ENCODE peak calls at places on chromosomes 4 and X, in four cellular contexts. E is Peyer's patch; Q is left colon; D is stimulated activated CD4-positive, alpha-beta T cell treated with anti-CD3 and anti-CD28 coated beads, Interleukin-2, amount 100 ng/mL, for 48 hours. M is an unnamed sample.

GRCh38 chrX:10542549-10542948 is 77.8 kb downstream of the MID1 start:
- DNase-seq in Q (no peak), D (no peak), E (no peak), M (no peak)

GRCh38 chr4:165325732-165326512 is 1.5 kb upstream of the MSMO1 start:
- DNase-seq in D (no peak), Q (no peak), E (peak), M (peak)

GRCh38 chr4:11910780-11911179 is 482.1 kb upstream of the HS3ST1 start:
- DNase-seq in E (no peak), D (no peak), Q (no peak), M (no peak)

GRCh38 chrX:86103061-86103460 is 45.2 kb upstream of the DACH2 start:
- DNase-seq in Q (no peak), D (no peak), E (no peak), M (no peak)

GRCh38 chr4:103996637-103997036 is 276.9 kb upstream of the TACR3 start:
- DNase-seq in Q (no peak), D (no peak), E (no peak), M (peak)

GRCh38 chr4:165991325-165992180 is 118.5 kb downstream of the TLL1 start:
- DNase-seq in Q (no peak), E (no peak), D (no peak), M (no peak)

GRCh38 chr4:52791936-52792335 is 40.7 kb upstream of the ERVMER34-1 start:
- DNase-seq in D (no peak), E (no peak), Q (no peak), M (no peak)

GRCh38 chr4:957231-957580 is 16.2 kb downstream of the DGKQ start:
- DNase-seq in E (no peak), D (no peak), Q (no peak), M (no peak)

GRCh38 chr4:114870987-114871386 is 242.4 kb downstream of the NDST4 start:
- DNase-seq in Q (no peak), E (no peak), D (no peak), M (no peak)

GRCh38 chrX:27740933-27741332 is 66.9 kb upstream of the MAGEB10 start:
- DNase-seq in D (no peak), Q (no peak), E (no peak), M (no peak)

GRCh38 chr4:165470009-165470408 is 91.2 kb downstream of the CPE start:
- DNase-seq in Q (no peak), E (peak), D (no peak), M (no peak)

GRCh38 chrX:134646170-134646569 is 12.1 kb downstream of the PLAC1 start:
- DNase-seq in E (no peak), D (no peak), Q (no peak), M (no peak)

GRCh38 chrX:38341442-38341841 is 11.0 kb upstream of the OTC start:
- DNase-seq in D (no peak), E (no peak), Q (no peak), M (no peak)

GRCh38 chrX:74085642-74086236 is 218.2 kb upstream of the ZCCHC13 start:
- DNase-seq in Q (no peak), E (no peak), D (no peak), M (no peak)

GRCh38 chr4:7782783-7783182 is 156.9 kb downstream of the AFAP1 start:
- DNase-seq in E (no peak), D (no peak), Q (no peak), M (no peak)

GRCh38 chr4:177596035-177596434 is 153.8 kb upstream of the AGA start:
- DNase-seq in D (peak), E (peak), Q (no peak), M (peak)

GRCh38 chr4:107561481-107561880 is 158.6 kb downstream of the PAPSS1 start:
- DNase-seq in D (no peak), E (no peak), Q (no peak), M (no peak)

GRCh38 chrX:149903889-149904748 is 23.1 kb downstream of the MAGEA8 start:
- DNase-seq in E (no peak), Q (no peak), D (no peak), M (no peak)

GRCh38 chr4:5893013-5893580 is at the start of gene CRMP1:
- DNase-seq in Q (no peak), D (no peak), E (no peak), M (no peak)

GRCh38 chrX:47649302-47649701 is 1.1 kb downstream of the ELK1 start:
- DNase-seq in Q (no peak), D (no peak), E (no peak), M (no peak)

GRCh38 chr4:81650871-81651270 is 179.2 kb upstream of the RASGEF1B start:
- DNase-seq in E (no peak), Q (no peak), D (no peak), M (no peak)

GRCh38 chr4:40648141-40648540 is 18.5 kb upstream of the RBM47 start:
- DNase-seq in Q (no peak), E (no peak), D (no peak), M (no peak)

GRCh38 chr4:180675368-180675675 is 1567.9 kb upstream of the TENM3 start:
- DNase-seq in Q (no peak), D (no peak), E (no peak), M (no peak)

GRCh38 chr4:27011401-27011800 is 150.8 kb downstream of the STIM2 start:
- DNase-seq in D (no peak), E (no peak), Q (no peak), M (no peak)

GRCh38 chrX:56813318-56813837 is 84.3 kb downstream of the NBDY start:
- DNase-seq in D (no peak), E (no peak), Q (no peak), M (no peak)

GRCh38 chr4:186169333-186169941 is 21.9 kb upstream of the CYP4V2 start:
- DNase-seq in D (no peak), E (no peak), Q (no peak), M (no peak)

GRCh38 chr4:39682133-39682532 is 15.8 kb upstream of the UBE2K start:
- DNase-seq in Q (no peak), E (no peak), D (no peak), M (no peak)

GRCh38 chrX:22800360-22800759 is 199.4 kb upstream of the DDX53 start:
- DNase-seq in E (no peak), D (no peak), Q (peak), M (no peak)

GRCh38 chr4:47686294-47686872 is 151.5 kb downstream of the CORIN start:
- DNase-seq in Q (peak), D (peak), E (peak), M (no peak)

GRCh38 chr4:73648478-73648877 is 28.2 kb upstream of the RASSF6 start:
- DNase-seq in Q (no peak), D (no peak), E (no peak), M (no peak)

GRCh38 chr4:140256335-140256734 is 102.4 kb upstream of the MAML3 start:
- DNase-seq in E (peak), Q (no peak), D (no peak), M (no peak)

GRCh38 chr4:141130947-141131545 is 2.2 kb downstream of the RNF150 start:
- DNase-seq in Q (no peak), E (no peak), D (no peak), M (no peak)

GRCh38 chr4:11428701-11429571 is at the start of gene HS3ST1:
- DNase-seq in Q (peak), E (peak), D (peak), M (peak)

GRCh38 chrX:102976793-102977495 is 39.9 kb downstream of the RAB40AL start:
- DNase-seq in Q (no peak), D (no peak), E (no peak), M (no peak)

GRCh38 chr4:41678086-41678485 is 70.4 kb downstream of the PHOX2B start:
- DNase-seq in Q (no peak), E (no peak), D (no peak), M (no peak)

GRCh38 chr4:173139561-173139960 is 29.1 kb upstream of the GALNT7 start:
- DNase-seq in Q (no peak), E (no peak), D (no peak), M (no peak)

GRCh38 chr4:153223418-153223792 is 19.2 kb downstream of the TRIM2 start:
- DNase-seq in D (no peak), E (no peak), Q (no peak), M (no peak)

M was measured in Panc1.